ENCODE peak calls at places on chromosomes 13 and 19, in seven cellular contexts. S is HCT116, W is K562, H is SK-N-SH, V is H1, P is HepG2, Y is GM12878. Q is an unnamed sample.

GRCh38 chr13:26596458-26596857 is 39.0 kb downstream of the WASF3 start:
- DNase-seq in V (no peak), W (no peak), Y (no peak), H (no peak), P (no peak), S (no peak), Q (no peak)

GRCh38 chr13:74132768-74133656 is 1.2 kb downstream of the KLF12 start:
- DNase-seq in H (peak), Y (no peak), V (peak), W (no peak), S (no peak), P (no peak), Q (no peak)

GRCh38 chr13:108968566-108968965 is 339.2 kb downstream of the MYO16 start:
- DNase-seq in S (no peak), Y (no peak), H (no peak), P (no peak), W (no peak), V (no peak), Q (no peak)

GRCh38 chr19:18161691-18162039 is 8.7 kb downstream of the PIK3R2 start:
- DNase-seq in Y (no peak), S (no peak), V (no peak), H (no peak), W (no peak), P (no peak), Q (no peak)

GRCh38 chr13:106500450-106500849 is 35.0 kb downstream of the EFNB2 start:
- DNase-seq in V (no peak), S (no peak), Y (no peak), P (no peak), H (no peak), W (no peak), Q (no peak)

GRCh38 chr19:4957981-4958380 is 10.9 kb upstream of the KDM4B start:
- DNase-seq in Y (no peak), W (no peak), S (no peak), H (no peak), P (no peak), V (no peak), Q (no peak)

GRCh38 chr13:40109324-40109958 is 454.0 kb downstream of the COG6 start:
- DNase-seq in Y (no peak), W (no peak), S (no peak), V (no peak), P (no peak), H (no peak), Q (no peak)

GRCh38 chr13:23436680-23437079 is 3.2 kb upstream of the SACS start:
- DNase-seq in P (no peak), V (no peak), W (no peak), Y (no peak), S (no peak), H (no peak), Q (no peak)

GRCh38 chr19:16026131-16026530 is 50.2 kb upstream of the TPM4 start:
- DNase-seq in P (no peak), Y (no peak), W (no peak), V (no peak), H (peak), S (no peak), Q (no peak)

GRCh38 chr13:80345771-80346510 is 5.0 kb upstream of the SPRY2 start:
- DNase-seq in S (no peak), P (no peak), H (no peak), W (no peak), Y (no peak), V (no peak), Q (no peak)

GRCh38 chr19:19602713-19603320 is 15.7 kb downstream of the PBX4 start:
- DNase-seq in Y (no peak), V (no peak), W (no peak), H (no peak), P (no peak), S (no peak), Q (no peak)

GRCh38 chr13:99075268-99076191 is 97.7 kb upstream of the DOCK9 start:
- DNase-seq in S (no peak), H (no peak), V (no peak), W (no peak), Y (peak), P (no peak), Q (no peak)

GRCh38 chr13:35832551-35832950 is 298.6 kb downstream of the DCLK1 start:
- DNase-seq in Y (no peak), P (no peak), H (no peak), S (no peak), W (no peak), V (no peak), Q (no peak)

GRCh38 chr13:93450761-93451160 is 224.2 kb downstream of the GPC6 start:
- DNase-seq in S (no peak), H (peak), P (no peak), V (no peak), Y (no peak), W (no peak), Q (no peak)

GRCh38 chr13:29892149-29892548 is 41.7 kb upstream of the UBL3 start:
- DNase-seq in H (no peak), S (no peak), Y (no peak), W (no peak), V (no peak), P (no peak), Q (no peak)

GRCh38 chr13:74290324-74290773 is 156.1 kb upstream of the KLF12 start:
- DNase-seq in H (peak), S (peak), W (no peak), V (no peak), Y (no peak), P (peak), Q (peak)

GRCh38 chr13:30859326-30859725 is 46.7 kb upstream of the MEDAG start:
- DNase-seq in S (no peak), V (no peak), W (no peak), P (no peak), Y (no peak), H (no peak), Q (peak)

GRCh38 chr13:89066868-89067466 is 1395.8 kb downstream of the SLITRK5 start:
- DNase-seq in H (peak), Y (no peak), W (no peak), S (peak), V (no peak), P (peak), Q (peak)

GRCh38 chr19:37957176-37957575 is 50.2 kb downstream of the SIPA1L3 start:
- DNase-seq in P (no peak), H (no peak), W (no peak), Y (no peak), S (no peak), V (no peak), Q (no peak)

GRCh38 chr13:47564041-47564440 is 437.0 kb downstream of the SUCLA2 start:
- DNase-seq in V (peak), P (peak), S (no peak), W (no peak), H (no peak), Y (no peak), Q (no peak)

GRCh38 chr13:93915269-93915809 is 564.1 kb downstream of the DCT start:
- DNase-seq in H (no peak), V (no peak), S (no peak), P (no peak), W (no peak), Y (no peak), Q (no peak)

GRCh38 chr13:92591117-92591516 is 635.5 kb upstream of the GPC6 start:
- DNase-seq in V (no peak), H (no peak), Y (no peak), P (no peak), S (no peak), W (no peak), Q (no peak)

GRCh38 chr13:99162543-99162942 is 38.1 kb upstream of the UBAC2 start:
- DNase-seq in S (no peak), P (no peak), Y (no peak), W (no peak), H (no peak), V (no peak), Q (no peak)

GRCh38 chr19:44072543-44073401 is 813 bp downstream of the ZNF284 start:
- DNase-seq in V (no peak), H (peak), Y (no peak), W (no peak), S (no peak), P (no peak), Q (no peak)

GRCh38 chr13:113774177-113775107 is 15.4 kb downstream of the TMEM255B start:
- DNase-seq in V (no peak), S (no peak), W (no peak), H (peak), Y (no peak), P (no peak), Q (no peak)

GRCh38 chr13:49652691-49653305 is 24.5 kb downstream of the ARL11 start:
- DNase-seq in S (peak), W (peak), V (peak), Y (no peak), P (peak), H (peak), Q (peak)

GRCh38 chr13:46202956-46203355 is 8.8 kb upstream of the LRRC63 start:
- DNase-seq in Y (no peak), V (no peak), W (no peak), P (no peak), H (no peak), S (no peak), Q (no peak)

GRCh38 chr19:18379803-18380747 is 5.9 kb upstream of the GDF15 start:
- DNase-seq in S (peak), H (no peak), W (peak), Y (no peak), P (peak), V (no peak), Q (no peak)

GRCh38 chr13:72221276-72221962 is 354.4 kb upstream of the DACH1 start:
- DNase-seq in Y (no peak), P (peak), H (no peak), V (peak), S (peak), W (peak), Q (peak)

GRCh38 chr13:72463561-72463960 is 263.9 kb downstream of the MZT1 start:
- DNase-seq in P (no peak), W (no peak), Y (no peak), V (no peak), H (no peak), S (no peak), Q (no peak)

GRCh38 chr13:21583496-21583895 is 20.5 kb downstream of the MICU2 start:
- DNase-seq in W (no peak), H (no peak), Y (no peak), P (peak), V (no peak), S (no peak), Q (no peak)
- TF ChIP-seq JUND in W (no peak), H (no peak), Y (no peak), P (no peak), V (no peak), S (no peak), Q (no peak)

GRCh38 chr19:3515891-3516422 is 9.8 kb downstream of the FZR1 start:
- DNase-seq in P (no peak), W (no peak), Y (no peak), S (no peak), V (no peak), H (no peak), Q (no peak)
- TF ChIP-seq JUND in P (no peak), W (no peak), Y (no peak), S (no peak), V (no peak), H (no peak), Q (no peak)

DNA sequence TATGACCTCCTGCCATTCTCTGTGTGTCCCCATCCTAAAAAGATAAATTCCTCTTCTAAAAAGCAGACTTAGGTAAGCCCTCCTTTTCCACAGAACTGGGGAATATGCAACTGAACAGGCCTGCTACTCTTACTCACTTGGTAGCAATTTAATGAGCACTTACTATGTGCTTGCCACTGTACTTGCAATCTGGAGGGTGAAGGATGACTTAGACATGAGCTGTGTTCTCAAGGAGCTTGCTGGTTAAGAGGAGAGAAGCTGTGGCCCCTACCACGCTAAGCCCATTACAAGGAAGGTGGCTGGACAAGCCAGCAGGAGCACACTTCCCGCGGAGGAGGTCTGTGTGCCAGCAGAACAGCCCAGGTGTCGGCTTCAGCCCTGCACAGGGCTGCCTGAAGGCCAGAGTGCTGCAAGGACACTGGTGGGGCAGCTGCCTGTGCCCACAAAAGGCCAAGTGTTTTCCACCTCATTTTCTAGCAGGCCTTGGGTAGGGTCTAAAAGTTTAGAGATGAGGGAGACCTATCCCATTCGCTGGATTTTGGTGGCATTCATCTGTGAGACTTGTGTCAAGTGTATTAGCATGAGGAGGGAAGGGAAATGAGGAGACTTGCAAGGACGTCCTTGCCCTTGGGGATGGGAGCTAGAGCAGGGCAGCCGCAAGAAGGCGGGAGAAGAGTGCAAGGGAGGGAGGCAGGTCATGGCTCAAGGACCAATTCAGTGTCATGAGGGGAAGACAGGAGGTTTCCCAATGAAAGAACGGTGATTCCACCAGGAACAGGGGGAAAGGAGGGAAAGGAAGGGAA is 52.0 kb downstream of the COL4A1 start:
- DNase-seq in W (no peak), Y (no peak), V (peak), S (no peak), H (no peak), P (no peak), Q (no peak)
- TF ChIP-seq JUND in W (no peak), Y (no peak), V (no peak), S (no peak), H (no peak), P (no peak), Q (no peak)

GRCh38 chr19:2246801-2247361 is 2.2 kb upstream of the AMH start:
- DNase-seq in S (no peak), V (no peak), Y (no peak), H (peak), P (no peak), W (no peak), Q (no peak)
- TF ChIP-seq JUND in S (no peak), V (no peak), Y (no peak), H (no peak), P (no peak), W (no peak), Q (no peak)

DNA sequence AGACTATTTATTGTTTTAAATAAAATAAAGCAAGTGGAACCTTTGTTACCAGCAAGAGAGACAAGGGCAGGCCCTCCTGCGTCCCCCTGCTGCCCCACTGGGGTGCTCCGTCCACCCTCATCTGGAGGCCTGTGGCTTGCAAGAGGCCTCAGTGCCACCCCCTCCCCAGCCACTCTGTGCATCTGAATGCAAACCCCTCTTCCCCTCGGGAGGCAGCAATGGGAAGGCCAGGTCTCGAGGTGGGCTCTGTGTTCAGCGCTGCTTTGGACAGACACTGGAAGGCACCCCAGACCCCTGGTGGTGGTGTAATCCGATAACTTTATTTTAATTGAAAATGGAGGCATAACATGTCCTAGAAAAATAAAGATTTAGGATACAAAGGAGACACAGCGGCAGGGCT is 4.6 kb downstream of the SIX5 start:
- DNase-seq in S (no peak), Y (no peak), H (peak), V (peak), W (no peak), P (no peak), Q (no peak)
- TF ChIP-seq JUND in S (no peak), Y (no peak), H (no peak), V (no peak), W (no peak), P (no peak), Q (no peak)

GRCh38 chr13:43688230-43688907 is 98.4 kb downstream of the ENOX1 start:
- DNase-seq in P (no peak), Y (no peak), H (no peak), W (no peak), V (no peak), S (no peak), Q (no peak)

GRCh38 chr13:43687038-43687437 is 99.7 kb downstream of the ENOX1 start:
- DNase-seq in P (no peak), S (no peak), H (no peak), V (no peak), W (no peak), Y (no peak), Q (no peak)

GRCh38 chr13:43682698-43683097 is 104.1 kb downstream of the ENOX1 start:
- DNase-seq in S (no peak), P (no peak), Y (no peak), V (no peak), W (no peak), H (no peak), Q (no peak)

GRCh38 chr13:43686557-43686956 is 100.2 kb downstream of the ENOX1 start:
- DNase-seq in Y (no peak), S (no peak), V (no peak), H (peak), P (peak), W (no peak), Q (no peak)

DNA sequence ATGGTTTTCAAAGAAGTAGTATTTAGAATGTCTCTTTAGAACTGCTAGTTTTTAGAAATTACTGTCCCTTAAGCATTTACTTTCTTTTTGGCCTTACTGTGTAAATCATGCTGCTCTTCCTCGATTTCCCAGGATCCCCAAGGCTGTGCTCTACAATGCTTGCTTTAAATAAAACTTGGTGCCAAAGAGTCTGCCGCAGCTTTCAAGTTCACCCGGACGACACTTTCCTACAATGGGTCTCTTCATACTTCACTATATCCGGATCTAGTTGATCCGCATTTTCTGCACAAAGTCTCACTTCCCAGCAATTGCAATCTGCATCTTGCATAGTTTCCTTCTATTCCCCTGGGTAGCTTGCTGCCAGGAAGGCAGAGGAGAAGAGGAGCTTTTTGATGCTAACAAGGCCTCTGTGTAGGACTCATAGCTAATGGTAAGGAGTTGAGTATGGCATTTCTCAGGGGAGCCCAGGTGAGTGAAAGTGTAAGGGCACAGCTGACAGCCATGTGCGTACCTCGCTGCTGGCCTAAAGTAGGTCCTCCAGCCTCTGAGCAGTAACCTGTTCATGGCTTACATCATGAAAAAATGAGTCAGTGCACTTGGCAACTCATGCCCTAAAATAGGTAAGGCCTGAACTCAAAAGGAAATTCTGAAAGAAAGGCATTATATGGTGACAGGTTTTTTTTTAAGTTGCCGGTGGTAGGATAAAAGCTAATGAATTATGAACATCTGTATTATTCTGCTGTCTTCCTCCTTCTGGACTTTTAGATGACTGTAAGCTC is 101.6 kb downstream of the ENOX1 start:
- DNase-seq in V (no peak), H (no peak), S (no peak), Y (no peak), W (no peak), P (no peak), Q (no peak)
- TF ChIP-seq JUND in V (no peak), H (no peak), S (no peak), Y (no peak), W (no peak), P (no peak), Q (no peak)

Q was measured in T47D.